ENCODE peak calls at places on chromosomes 6 and 20, in seven cellular contexts. Q is A549, V is SK-N-SH, J is H1, P is HepG2, Z is GM12878, C is K562. K is an unnamed sample.

GRCh38 chr20:10487354-10488115 is 52.4 kb downstream of the SLX4IP start:
- DNase-seq in Q (no peak), V (no peak), J (no peak), P (no peak), Z (no peak), C (no peak), K (peak)

GRCh38 chr6:90024633-90025032 is 130.4 kb downstream of the GJA10 start:
- DNase-seq in Q (no peak), V (no peak), J (no peak), P (no peak), Z (no peak), C (no peak), K (no peak)

GRCh38 chr6:157770946-157771345 is 52.1 kb upstream of the SNX9 start:
- DNase-seq in Q (no peak), V (no peak), J (no peak), P (no peak), Z (no peak), C (no peak), K (peak)

GRCh38 chr6:20274115-20274514 is 61.8 kb upstream of the MBOAT1 start:
- DNase-seq in Q (no peak), V (no peak), J (no peak), P (no peak), Z (no peak), C (no peak), K (no peak)

GRCh38 chr6:34319471-34319885 is 70.7 kb upstream of the SMIM29 start:
- DNase-seq in Q (no peak), V (no peak), J (no peak), P (peak), Z (no peak), C (no peak), K (no peak)

GRCh38 chr6:31887608-31888007 is 8.8 kb upstream of the SLC44A4 start:
- DNase-seq in Q (no peak), V (peak), J (no peak), P (no peak), Z (no peak), C (no peak), K (no peak)

GRCh38 chr6:148358196-148358785 is 15.7 kb downstream of the SASH1 start:
- DNase-seq in Q (no peak), V (no peak), J (no peak), P (no peak), Z (no peak), C (no peak), K (peak)

GRCh38 chr6:20350215-20350614 is 51.5 kb upstream of the E2F3 start:
- DNase-seq in Q (no peak), V (no peak), J (no peak), P (no peak), Z (no peak), C (no peak), K (peak)

GRCh38 chr6:30129270-30129669 is 6.7 kb upstream of the TRIM40 start:
- DNase-seq in Q (no peak), V (no peak), J (no peak), P (no peak), Z (no peak), C (no peak), K (no peak)

GRCh38 chr6:125124250-125124777 is 29.3 kb upstream of the TPD52L1 start:
- DNase-seq in Q (peak), V (no peak), J (no peak), P (peak), Z (no peak), C (peak), K (no peak)

GRCh38 chr20:20003088-20003954 is 13.8 kb upstream of the NAA20 start:
- DNase-seq in Q (no peak), V (no peak), J (no peak), P (no peak), Z (no peak), C (no peak), K (peak)

GRCh38 chr20:22653641-22654040 is 69.3 kb upstream of the FOXA2 start:
- DNase-seq in Q (no peak), V (no peak), J (no peak), P (no peak), Z (no peak), C (no peak), K (no peak)

GRCh38 chr6:47135772-47136171 is 93.6 kb upstream of the ADGRF1 start:
- DNase-seq in Q (peak), V (no peak), J (no peak), P (peak), Z (no peak), C (peak), K (peak)

GRCh38 chr6:89139509-89140346 is 6.1 kb upstream of the PM20D2 start:
- DNase-seq in Q (no peak), V (no peak), J (no peak), P (no peak), Z (no peak), C (no peak), K (peak)

GRCh38 chr6:128124713-128125112 is 223.9 kb upstream of the THEMIS start:
- DNase-seq in Q (peak), V (no peak), J (no peak), P (peak), Z (no peak), C (no peak), K (peak)

GRCh38 chr20:50848846-50849673 is 54.2 kb downstream of the BCAS4 start:
- DNase-seq in Q (no peak), V (peak), J (no peak), P (no peak), Z (no peak), C (no peak), K (no peak)

GRCh38 chr20:54078296-54078695 is 7.9 kb upstream of the BCAS1 start:
- DNase-seq in Q (no peak), V (no peak), J (no peak), P (peak), Z (no peak), C (no peak), K (no peak)

GRCh38 chr6:131084982-131085381 is 21.9 kb upstream of the EPB41L2 start:
- DNase-seq in Q (no peak), V (no peak), J (no peak), P (peak), Z (no peak), C (no peak), K (no peak)

GRCh38 chr6:167044696-167045095 is 45.5 kb downstream of the CEP43 start:
- DNase-seq in Q (no peak), V (no peak), J (no peak), P (no peak), Z (no peak), C (no peak), K (peak)

GRCh38 chr6:6717953-6718352 is 129.4 kb downstream of the LY86 start:
- DNase-seq in Q (no peak), V (no peak), J (no peak), P (no peak), Z (no peak), C (no peak), K (peak)

GRCh38 chr20:23419995-23420901 is 1.0 kb downstream of the NAPB start:
- DNase-seq in Q (peak), V (peak), J (no peak), P (peak), Z (no peak), C (peak), K (peak)

GRCh38 chr20:48008850-48009535 is 223.7 kb upstream of the SULF2 start:
- DNase-seq in Q (no peak), V (no peak), J (no peak), P (no peak), Z (no peak), C (no peak), K (peak)

GRCh38 chr6:16519265-16520242 is 241.7 kb downstream of the ATXN1 start:
- DNase-seq in Q (no peak), V (peak), J (no peak), P (peak), Z (no peak), C (no peak), K (no peak)

GRCh38 chr20:4817230-4817671 is 95.5 kb downstream of the PRND start:
- DNase-seq in Q (peak), V (no peak), J (no peak), P (peak), Z (no peak), C (peak), K (no peak)

GRCh38 chr6:158475344-158476302 is 84.3 kb upstream of the TMEM181 start:
- DNase-seq in Q (peak), V (no peak), J (no peak), P (no peak), Z (peak), C (peak), K (peak)

GRCh38 chr6:105250523-105250922 is 70.7 kb upstream of the POPDC3 start:
- DNase-seq in Q (peak), V (no peak), J (no peak), P (no peak), Z (no peak), C (no peak), K (no peak)

GRCh38 chr6:69792292-69792691 is 4.5 kb downstream of the LMBRD1 start:
- DNase-seq in Q (no peak), V (no peak), J (no peak), P (no peak), Z (no peak), C (no peak), K (no peak)

GRCh38 chr6:44458551-44458950 is 71.0 kb downstream of the CDC5L start:
- DNase-seq in Q (no peak), V (no peak), J (no peak), P (no peak), Z (no peak), C (no peak), K (no peak)

GRCh38 chr6:160439751-160440150 is 91.6 kb downstream of the SLC22A3 start:
- DNase-seq in Q (no peak), V (no peak), J (no peak), P (no peak), Z (no peak), C (no peak), K (no peak)

GRCh38 chr6:108169801-108170606 is 4.2 kb downstream of the NR2E1 start:
- DNase-seq in Q (no peak), V (no peak), J (peak), P (no peak), Z (no peak), C (no peak), K (no peak)

GRCh38 chr6:8245736-8246135 is 143.4 kb upstream of the EEF1E1 start:
- DNase-seq in Q (no peak), V (no peak), J (no peak), P (no peak), Z (no peak), C (no peak), K (no peak)

GRCh38 chr6:136923116-136923953 is 1.2 kb downstream of the SLC35D3 start:
- DNase-seq in Q (no peak), V (peak), J (peak), P (no peak), Z (no peak), C (no peak), K (no peak)

GRCh38 chr20:36744764-36745191 is 1.1 kb downstream of the NDRG3 start:
- DNase-seq in Q (no peak), V (peak), J (no peak), P (no peak), Z (no peak), C (peak), K (peak)

GRCh38 chr6:81752969-81753708 is 658 bp upstream of the TENT5A start:
- DNase-seq in Q (peak), V (peak), J (peak), P (peak), Z (no peak), C (peak), K (peak)
- TF ChIP-seq RFX5 in Q (peak), V (no peak), J (no peak), P (no peak), Z (no peak), C (no peak), K (no peak)

GRCh38 chr20:39155996-39156395 is 193.9 kb downstream of the DHX35 start:
- DNase-seq in Q (no peak), V (no peak), J (no peak), P (no peak), Z (no peak), C (no peak), K (no peak)
- TF ChIP-seq RFX5 in Q (no peak), V (no peak), J (no peak), P (no peak), Z (no peak), C (no peak), K (no peak)

GRCh38 chr20:38170914-38171300 is 5.8 kb upstream of the TGM2 start:
- DNase-seq in Q (no peak), V (no peak), J (no peak), P (no peak), Z (no peak), C (no peak), K (no peak)

GRCh38 chr20:38172344-38172743 is 7.3 kb upstream of the TGM2 start:
- DNase-seq in Q (peak), V (no peak), J (no peak), P (peak), Z (no peak), C (peak), K (peak)

GRCh38 chr20:38169636-38170035 is 4.6 kb upstream of the TGM2 start:
- DNase-seq in Q (no peak), V (no peak), J (no peak), P (no peak), Z (no peak), C (no peak), K (no peak)

GRCh38 chr20:38170219-38170902 is 5.3 kb upstream of the TGM2 start:
- DNase-seq in Q (no peak), V (no peak), J (no peak), P (no peak), Z (no peak), C (no peak), K (peak)

GRCh38 chr20:38171301-38172010 is 6.4 kb upstream of the TGM2 start:
- DNase-seq in Q (no peak), V (no peak), J (no peak), P (peak), Z (no peak), C (peak), K (peak)
- TF ChIP-seq RFX5 in Q (no peak), V (no peak), J (no peak), P (no peak), Z (no peak), C (no peak), K (no peak)

GRCh38 chr6:74879234-74879633 is 326.6 kb downstream of the COL12A1 start:
- DNase-seq in Q (no peak), V (no peak), J (no peak), P (no peak), Z (no peak), C (no peak), K (peak)
- TF ChIP-seq RFX5 in Q (no peak), V (no peak), J (no peak), P (no peak), Z (no peak), C (no peak), K (no peak)

DNA sequence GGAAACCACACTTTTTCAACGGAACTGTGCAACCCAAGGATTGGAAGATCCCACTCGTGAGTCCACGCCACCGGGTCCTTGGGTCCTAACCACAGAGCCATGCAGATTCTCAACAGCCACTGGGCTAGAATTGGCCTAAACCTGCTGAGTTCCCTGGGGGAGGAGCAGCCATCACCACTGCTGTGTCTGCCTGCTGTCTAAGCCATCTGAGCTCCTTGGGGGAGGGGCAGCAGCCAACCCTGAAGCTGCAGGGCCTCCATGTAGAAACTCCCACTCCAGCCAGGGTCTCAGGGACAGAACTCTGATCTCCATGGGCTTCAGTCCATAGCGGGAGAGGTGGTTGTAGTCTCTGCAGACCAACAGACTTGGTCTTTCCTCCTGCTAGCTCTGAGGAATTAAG is 154.6 kb upstream of the VGLL2 start:
- DNase-seq in Q (no peak), V (no peak), J (no peak), P (no peak), Z (no peak), C (no peak), K (no peak)
- TF ChIP-seq RFX5 in Q (no peak), V (no peak), J (no peak), P (no peak), Z (no peak), C (no peak), K (no peak)

K was measured in IMR-90.